ENCODE peak calls at places on chromosome 2, in six cellular contexts. D is GM23338; O is ELR; R is effector memory CD8-positive, alpha-beta T cell; V is stimulated activated CD4-positive, alpha-beta T cell treated with anti-CD3 and anti-CD28 coated beads, TNF-alpha, amount 100 ng/mL, for 1 hour; Z is heart left ventricle. J is an unnamed sample.

GRCh38 chr2:172869861-172870260 is 134.2 kb downstream of the RAPGEF4 start:
- DNase-seq in R (no peak), V (no peak), D (no peak), Z (no peak), O (peak; percentile 41), J (no peak)

GRCh38 chr2:240143276-240143675 is 2.8 kb upstream of the OTOS start:
- DNase-seq in R (no peak), D (no peak), V (no peak), O (no peak), Z (no peak), J (no peak)

GRCh38 chr2:220078439-220078838 is 451.0 kb downstream of the SLC4A3 start:
- DNase-seq in V (no peak), D (no peak), Z (no peak), R (no peak), O (no peak), J (no peak)

GRCh38 chr2:84676295-84676694 is 160.0 kb downstream of the DNAH6 start:
- DNase-seq in D (no peak), R (no peak), V (no peak), Z (no peak), O (peak; percentile 83), J (no peak)

GRCh38 chr2:96105152-96105915 is 11.0 kb downstream of the ADRA2B start:
- DNase-seq in R (no peak), D (no peak), Z (peak; percentile 12), V (no peak), O (no peak), J (no peak)

GRCh38 chr2:195763866-195764265 is 106.8 kb downstream of the SLC39A10 start:
- DNase-seq in R (no peak), D (no peak), Z (no peak), O (peak; percentile 56), V (no peak), J (no peak)

GRCh38 chr2:40173276-40173675 is 278.6 kb downstream of the SLC8A1 start:
- DNase-seq in D (no peak), V (no peak), R (no peak), O (peak; percentile 29), Z (no peak), J (no peak)

GRCh38 chr2:8819194-8819593 is 18.2 kb downstream of the KIDINS220 start:
- DNase-seq in R (no peak), O (peak; percentile 46), D (no peak), Z (peak; percentile 37), V (no peak), J (no peak)

GRCh38 chr2:232239956-232240681 is 138.4 kb upstream of the ALPP start:
- DNase-seq in V (no peak), O (peak; percentile 21), R (no peak), D (no peak), Z (no peak), J (no peak)

GRCh38 chr2:135512099-135512498 is 18.9 kb downstream of the ZRANB3 start:
- DNase-seq in R (no peak), V (no peak), O (no peak), Z (no peak), D (no peak), J (no peak)

GRCh38 chr2:179393481-179393880 is 128.8 kb upstream of the SESTD1 start:
- DNase-seq in O (peak; percentile 7), R (no peak), V (no peak), D (no peak), Z (no peak), J (no peak)

GRCh38 chr2:33205693-33206434 is 259.1 kb downstream of the LTBP1 start:
- DNase-seq in D (no peak), V (no peak), R (no peak), O (no peak), Z (no peak), J (no peak)

GRCh38 chr2:9232886-9233285 is 26.3 kb downstream of the ASAP2 start:
- DNase-seq in R (no peak), D (no peak), Z (no peak), O (peak; percentile 71), V (no peak), J (no peak)

GRCh38 chr2:204282525-204282924 is 262.8 kb upstream of the PARD3B start:
- DNase-seq in O (no peak), V (no peak), R (no peak), D (peak; percentile 76), Z (no peak), J (peak; percentile 89)

GRCh38 chr2:136131484-136131960 is 13.6 kb upstream of the CXCR4 start:
- DNase-seq in O (no peak), R (peak; percentile 60), Z (no peak), V (no peak), D (no peak), J (no peak)

GRCh38 chr2:140353541-140353940 is 1573.4 kb upstream of the NXPH2 start:
- DNase-seq in R (no peak), V (no peak), D (no peak), O (peak; percentile 84), Z (no peak), J (no peak)

GRCh38 chr2:106867231-106867943 is 18.6 kb downstream of the ST6GAL2 start:
- DNase-seq in Z (no peak), D (no peak), V (no peak), O (no peak), R (no peak), J (peak; percentile 54)

GRCh38 chr2:230614913-230615332 is 97.7 kb upstream of the CAB39 start:
- DNase-seq in V (no peak), D (peak; percentile 26), Z (no peak), R (no peak), O (no peak), J (no peak)

J was measured in neural progenitor cell.